ENCODE peak calls at places on chromosomes 16 and 17, in ten cellular contexts. N is HTR-8/SVneo; S is body of pancreas; V is activated T-helper 1 cell treated with Interleukin-2 at 50 U/mL for 16 hours; F is fibroblast of the aortic adventitia; H is effector CD4-positive, alpha-beta T cell; K is mesothelial cell of epicardium; X is activated naive CD4-positive, alpha-beta T cell treated with Interleukin-2 at 50 U/mL for 16 hours; R is activated CD8-positive, alpha-beta memory T cell treated with anti-CD3 and anti-CD28 coated beads for 48 hours; E is OCI-LY7. D is an unnamed sample.

GRCh38 chr16:3171855-3172593 is 16.0 kb upstream of the OR1F1 start:
- DNase-seq in E (no peak), N (no peak), V (no peak), K (no peak), S (no peak), H (no peak), R (no peak), X (peak), F (no peak), D (no peak)

GRCh38 chr17:38569701-38570512 is 35.8 kb downstream of the SRCIN1 start:
- DNase-seq in R (no peak), X (no peak), F (no peak), S (no peak), N (no peak), K (no peak), E (no peak), H (no peak), V (no peak), D (no peak)

GRCh38 chr17:19365499-19365817 is 2.9 kb upstream of the B9D1 start:
- DNase-seq in S (no peak), R (no peak), E (no peak), V (no peak), K (no peak), H (no peak), N (no peak), X (no peak), F (no peak), D (no peak)

GRCh38 chr16:57066625-57067024 is 25.8 kb upstream of the CPNE2 start:
- DNase-seq in N (no peak), R (no peak), K (no peak), E (no peak), X (no peak), F (no peak), S (no peak), V (no peak), H (no peak), D (no peak)

GRCh38 chr17:55424893-55425540 is 3.4 kb upstream of the MMD start:
- DNase-seq in S (no peak), E (peak), V (no peak), R (no peak), N (no peak), X (no peak), K (no peak), F (no peak), H (no peak), D (no peak)

GRCh38 chr16:87531418-87531817 is 38.6 kb upstream of the ZCCHC14 start:
- DNase-seq in V (no peak), N (no peak), H (no peak), S (no peak), F (no peak), E (no peak), R (no peak), X (no peak), K (no peak), D (no peak)

GRCh38 chr16:82031116-82032084 is 3.7 kb upstream of the HSD17B2 start:
- DNase-seq in R (no peak), S (peak), K (no peak), F (peak), H (no peak), X (no peak), N (peak), E (peak), V (no peak), D (no peak)

GRCh38 chr16:66634527-66635196 is 30.2 kb downstream of the CMTM3 start:
- DNase-seq in H (no peak), K (no peak), S (no peak), R (no peak), E (no peak), F (no peak), N (no peak), V (no peak), X (no peak), D (no peak)

GRCh38 chr16:29025218-29025617 is 40.4 kb downstream of the LAT start:
- DNase-seq in X (no peak), H (no peak), N (no peak), V (no peak), S (no peak), R (no peak), E (no peak), F (no peak), K (no peak), D (no peak)

GRCh38 chr17:82400830-82401229 is 17.3 kb upstream of the HEXD start:
- DNase-seq in K (no peak), X (peak), E (peak), V (peak), N (no peak), H (peak), S (peak), F (no peak), R (no peak), D (no peak)

GRCh38 chr16:20326336-20326735 is 977 bp downstream of the GP2 start:
- DNase-seq in V (no peak), S (no peak), E (no peak), R (no peak), F (no peak), H (no peak), K (no peak), X (no peak), N (no peak), D (no peak)

GRCh38 chr17:4068918-4069317 is 73.9 kb downstream of the ZZEF1 start:
- DNase-seq in S (peak), H (no peak), F (no peak), K (no peak), N (no peak), V (no peak), X (no peak), E (no peak), R (no peak), D (no peak)

GRCh38 chr16:57621521-57622268 is 6.7 kb upstream of the ADGRG1 start:
- DNase-seq in N (no peak), F (no peak), K (peak), E (no peak), V (no peak), X (no peak), H (no peak), S (no peak), R (no peak), D (no peak)

GRCh38 chr17:14461131-14461530 is 160.2 kb downstream of the HS3ST3B1 start:
- DNase-seq in E (no peak), R (no peak), N (no peak), H (no peak), X (no peak), F (no peak), S (no peak), K (no peak), V (no peak), D (no peak)

GRCh38 chr16:83791916-83792315 is 15.9 kb upstream of the HSBP1 start:
- DNase-seq in V (no peak), K (no peak), F (no peak), E (no peak), X (no peak), N (no peak), S (no peak), H (no peak), R (no peak), D (no peak)

GRCh38 chr17:19533036-19533717 is 477 bp upstream of the SLC47A1 start:
- DNase-seq in K (no peak), S (no peak), F (no peak), E (no peak), N (no peak), H (no peak), V (no peak), X (no peak), R (no peak), D (no peak)

GRCh38 chr17:79340286-79340685 is 265.7 kb downstream of the ENGASE start:
- DNase-seq in S (no peak), V (no peak), X (no peak), K (no peak), H (no peak), F (no peak), N (no peak), R (no peak), E (peak), D (no peak)

GRCh38 chr17:28552201-28552999 is at the start of gene UNC119:
- DNase-seq in N (peak), H (peak), K (peak), F (peak), R (peak), S (peak), X (peak), E (peak), V (peak), D (peak)

GRCh38 chr16:31183432-31184428 is 3.8 kb downstream of the FUS start:
- DNase-seq in S (no peak), V (no peak), H (no peak), F (no peak), X (no peak), R (no peak), K (no peak), N (no peak), E (no peak), D (no peak)

GRCh38 chr17:32253117-32253611 is 12.5 kb upstream of the RHBDL3 start:
- DNase-seq in S (peak), F (peak), X (peak), E (peak), K (no peak), H (peak), N (peak), R (peak), V (peak), D (peak)

GRCh38 chr16:81571175-81571574 is 126.6 kb downstream of the CMIP start:
- DNase-seq in N (no peak), X (no peak), F (no peak), R (no peak), S (no peak), H (no peak), V (no peak), E (no peak), K (no peak), D (no peak)

GRCh38 chr17:14143678-14144077 is 74.4 kb downstream of the COX10 start:
- DNase-seq in V (no peak), S (peak), R (no peak), N (no peak), K (no peak), E (no peak), X (no peak), F (no peak), H (no peak), D (no peak)

GRCh38 chr17:69637399-69638165 is 223.1 kb downstream of the MAP2K6 start:
- DNase-seq in K (no peak), E (no peak), F (peak), N (no peak), X (no peak), V (no peak), H (no peak), S (no peak), R (no peak), D (no peak)

GRCh38 chr16:29820730-29821662 is 734 bp downstream of the MVP start:
- DNase-seq in X (peak), S (peak), K (no peak), N (no peak), R (no peak), E (no peak), H (no peak), F (peak), V (no peak), D (no peak)

GRCh38 chr17:30819941-30820705 is 4.4 kb downstream of the CRLF3 start:
- DNase-seq in H (no peak), X (no peak), V (no peak), K (no peak), E (no peak), N (no peak), S (no peak), R (no peak), F (peak), D (no peak)